ENCODE peak calls at places on chromosomes 16 and 17, in four cellular contexts. B, M, L and R are unnamed samples.

GRCh38 chr16:11315499-11315898 is 29.8 kb upstream of the RMI2 start:
- DNase-seq in B (peak), M (no peak), L (peak), R (no peak)

GRCh38 chr17:42819939-42820535 is 4.0 kb downstream of the BECN1 start:
- DNase-seq in B (peak), M (peak), L (peak), R (peak)

GRCh38 chr16:89364603-89365002 is 125.8 kb downstream of the ANKRD11 start:
- DNase-seq in B (no peak), M (no peak), L (peak), R (no peak)

GRCh38 chr16:61014869-61015268 is 1021.4 kb downstream of the CDH8 start:
- DNase-seq in B (peak), M (no peak), L (no peak), R (no peak)

GRCh38 chr17:81341347-81342061 is 46.4 kb upstream of the SLC38A10 start:
- DNase-seq in B (no peak), M (no peak), L (no peak), R (no peak)

GRCh38 chr16:78695371-78695770 is 595.9 kb downstream of the WWOX start:
- DNase-seq in B (no peak), M (no peak), L (no peak), R (no peak)

GRCh38 chr16:64238576-64238975 is 883.3 kb downstream of the CDH11 start:
- DNase-seq in B (no peak), M (peak), L (peak), R (no peak)

GRCh38 chr17:19569785-19570496 is 36.3 kb downstream of the SLC47A1 start:
- DNase-seq in B (no peak), M (peak), L (no peak), R (no peak)

GRCh38 chr16:28052274-28053128 is 11.0 kb downstream of the GSG1L start:
- DNase-seq in B (no peak), M (no peak), L (no peak), R (no peak)

GRCh38 chr17:15109608-15110007 is 155.5 kb downstream of the PMP22 start:
- DNase-seq in B (no peak), M (no peak), L (no peak), R (no peak)

GRCh38 chr16:17261197-17261858 is 209.4 kb downstream of the XYLT1 start:
- DNase-seq in B (no peak), M (no peak), L (no peak), R (peak)

GRCh38 chr16:66926171-66926570 is 836 bp upstream of the RRAD start:
- DNase-seq in B (no peak), M (no peak), L (no peak), R (no peak)

GRCh38 chr17:80833952-80834895 is 157.4 kb upstream of the CHMP6 start:
- DNase-seq in B (no peak), M (no peak), L (peak), R (no peak)

GRCh38 chr17:55285340-55286301 is 20.9 kb downstream of the HLF start:
- DNase-seq in B (no peak), M (peak), L (peak), R (no peak)

GRCh38 chr17:2450016-2450650 is 49.3 kb upstream of the MNT start:
- DNase-seq in B (no peak), M (no peak), L (no peak), R (no peak)

GRCh38 chr17:7232114-7232513 is 2.2 kb downstream of the DVL2 start:
- DNase-seq in B (no peak), M (no peak), L (no peak), R (no peak)

GRCh38 chr17:21353326-21354010 is 22.7 kb upstream of the KCNJ12 start:
- DNase-seq in B (no peak), M (no peak), L (peak), R (no peak)

GRCh38 chr17:68762911-68763310 is 161.7 kb upstream of the FAM20A start:
- DNase-seq in B (no peak), M (no peak), L (no peak), R (no peak)

GRCh38 chr17:72590382-72590781 is 469.6 kb downstream of the SOX9 start:
- DNase-seq in B (no peak), M (peak), L (peak), R (no peak)

GRCh38 chr17:65388911-65389310 is 172.5 kb downstream of the AXIN2 start:
- DNase-seq in B (no peak), M (no peak), L (no peak), R (no peak)

GRCh38 chr16:66211651-66212050 is 154.8 kb upstream of the CDH5 start:
- DNase-seq in B (no peak), M (no peak), L (no peak), R (no peak)

GRCh38 chr17:320139-320538 is 32.5 kb downstream of the RPH3AL start:
- DNase-seq in B (no peak), M (no peak), L (no peak), R (no peak)

GRCh38 chr16:56961851-56962281 is at the start of gene CETP:
- DNase-seq in B (no peak), M (no peak), L (no peak), R (no peak)

GRCh38 chr17:43006639-43007551 is at the start of gene IFI35:
- DNase-seq in B (peak), M (peak), L (peak), R (peak)

GRCh38 chr17:78387982-78388941 is 9.8 kb downstream of the PGS1 start:
- DNase-seq in B (no peak), M (no peak), L (no peak), R (peak)

DNA sequence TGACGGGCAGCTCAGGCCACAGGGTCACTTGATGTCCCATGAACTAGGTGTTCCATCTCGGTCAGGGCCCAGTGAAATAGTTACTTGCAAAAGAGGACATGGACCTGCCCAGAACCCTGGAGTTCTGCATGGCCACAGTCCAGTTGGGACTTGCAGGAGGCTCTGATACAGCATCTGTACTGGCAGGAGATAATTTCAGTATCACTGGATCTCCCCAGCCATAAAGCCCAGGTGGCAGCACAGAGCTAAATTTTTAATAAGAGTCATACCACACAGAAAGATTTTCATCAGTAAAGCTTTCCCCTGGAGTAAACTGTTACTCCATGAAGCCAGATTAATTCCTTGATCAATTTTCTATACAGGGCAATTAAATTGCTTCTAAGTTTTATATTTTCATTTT is 18.0 kb upstream of the SLC16A5 start:
- DNase-seq in B (no peak), M (peak), L (peak), R (no peak)
- TF ChIP-seq CTCF in B (no peak), M (peak), L (peak), R (peak)

GRCh38 chr16:86067936-86068335 is 169.0 kb downstream of the IRF8 start:
- DNase-seq in B (no peak), M (no peak), L (no peak), R (no peak)

GRCh38 chr16:86069736-86070298 is 170.9 kb downstream of the IRF8 start:
- DNase-seq in B (no peak), M (no peak), L (no peak), R (no peak)

GRCh38 chr16:86067516-86067915 is 168.6 kb downstream of the IRF8 start:
- DNase-seq in B (no peak), M (no peak), L (no peak), R (no peak)

GRCh38 chr16:86070511-86070910 is 171.5 kb downstream of the IRF8 start:
- DNase-seq in B (no peak), M (no peak), L (no peak), R (no peak)

GRCh38 chr16:86068722-86069121 is 169.8 kb downstream of the IRF8 start:
- DNase-seq in B (no peak), M (no peak), L (no peak), R (no peak)
- TF ChIP-seq CTCF in B (no peak), M (no peak), L (no peak), R (no peak)

DNA sequence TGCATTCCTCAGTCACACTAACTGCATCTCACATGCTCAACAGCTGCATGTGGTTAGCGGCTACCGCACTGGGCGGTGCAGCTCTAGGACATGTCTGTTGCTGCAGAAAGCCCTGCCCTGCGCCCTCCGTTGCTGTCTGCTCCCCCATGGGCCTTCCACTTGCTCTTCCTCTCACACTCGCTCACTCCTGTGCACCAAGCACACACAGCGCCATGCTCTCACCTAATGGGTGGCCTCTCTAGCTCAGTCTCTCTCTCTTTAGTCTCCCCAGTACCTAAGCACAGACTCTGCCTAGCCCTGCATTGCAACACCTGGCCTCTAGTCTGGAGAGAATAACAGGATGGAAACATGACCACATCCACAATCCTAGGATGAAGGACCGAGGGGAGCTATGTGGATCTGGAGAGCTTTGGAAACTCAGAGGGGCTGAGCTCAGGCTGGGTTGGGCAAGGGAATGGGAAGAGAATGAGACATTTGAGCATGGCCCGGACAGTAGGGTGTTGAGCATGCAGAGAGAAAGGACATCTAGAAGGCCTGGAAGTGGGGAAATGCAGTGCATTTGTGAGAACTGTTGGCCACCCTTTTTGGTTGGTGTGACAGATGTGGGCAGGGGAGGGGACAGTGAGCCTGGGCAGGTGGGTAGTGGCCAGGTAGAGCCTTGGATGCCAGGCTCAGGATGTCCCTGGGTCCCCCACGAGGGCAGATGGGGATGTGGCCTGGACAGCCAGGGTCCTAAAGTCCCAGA is 16.0 kb downstream of the SGCA start:
- DNase-seq in B (no peak), M (no peak), L (peak), R (no peak)
- TF ChIP-seq CTCF in B (no peak), M (no peak), L (no peak), R (no peak)

GRCh38 chr17:37842401-37842800 is 81.8 kb upstream of the TBC1D3K start:
- DNase-seq in B (no peak), M (no peak), L (no peak), R (no peak)

GRCh38 chr17:37847811-37848331 is 76.3 kb upstream of the TBC1D3K start:
- DNase-seq in B (no peak), M (no peak), L (no peak), R (peak)

GRCh38 chr17:37844158-37844976 is 79.8 kb upstream of the TBC1D3K start:
- DNase-seq in B (peak), M (peak), L (peak), R (peak)

GRCh38 chr17:37847102-37847501 is 77.1 kb upstream of the TBC1D3K start:
- DNase-seq in B (no peak), M (no peak), L (no peak), R (no peak)

GRCh38 chr17:37844977-37845293 is 79.3 kb upstream of the TBC1D3K start:
- DNase-seq in B (no peak), M (no peak), L (no peak), R (no peak)
- TF ChIP-seq CTCF in B (no peak), M (no peak), L (no peak), R (no peak)

GRCh38 chr17:50218771-50219315 is 17.4 kb upstream of the COL1A1 start:
- DNase-seq in B (no peak), M (peak), L (peak), R (peak)

GRCh38 chr17:50221500-50222480 is 20.4 kb upstream of the COL1A1 start:
- DNase-seq in B (no peak), M (peak), L (peak), R (peak)

GRCh38 chr17:50219345-50219744 is 17.9 kb upstream of the COL1A1 start:
- DNase-seq in B (no peak), M (peak), L (peak), R (peak)

GRCh38 chr17:50219939-50220465 is 18.6 kb upstream of the COL1A1 start:
- DNase-seq in B (no peak), M (no peak), L (peak), R (no peak)

DNA sequence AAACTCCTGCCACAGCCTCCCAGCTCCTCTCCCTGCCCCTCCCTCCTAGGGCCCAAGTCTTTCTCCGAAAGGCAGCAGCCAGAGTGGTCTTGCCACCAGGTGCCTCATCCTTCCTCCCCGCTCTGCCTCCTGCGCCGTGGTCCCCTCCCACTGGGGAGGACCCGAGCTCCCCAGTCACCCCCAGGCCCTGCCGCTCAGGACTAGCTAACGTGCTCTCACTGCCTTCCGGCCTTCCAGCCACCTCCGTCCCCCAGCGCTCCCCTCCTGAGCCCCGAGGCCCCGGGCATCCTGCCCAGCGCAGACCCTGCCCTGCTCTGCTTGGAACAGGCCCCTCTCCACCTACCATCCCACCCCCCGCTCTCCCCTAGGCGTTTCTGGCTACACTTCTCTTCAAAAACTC is 19.4 kb upstream of the COL1A1 start:
- DNase-seq in B (no peak), M (no peak), L (no peak), R (no peak)
- TF ChIP-seq CTCF in B (no peak), M (no peak), L (no peak), R (no peak)

DNA sequence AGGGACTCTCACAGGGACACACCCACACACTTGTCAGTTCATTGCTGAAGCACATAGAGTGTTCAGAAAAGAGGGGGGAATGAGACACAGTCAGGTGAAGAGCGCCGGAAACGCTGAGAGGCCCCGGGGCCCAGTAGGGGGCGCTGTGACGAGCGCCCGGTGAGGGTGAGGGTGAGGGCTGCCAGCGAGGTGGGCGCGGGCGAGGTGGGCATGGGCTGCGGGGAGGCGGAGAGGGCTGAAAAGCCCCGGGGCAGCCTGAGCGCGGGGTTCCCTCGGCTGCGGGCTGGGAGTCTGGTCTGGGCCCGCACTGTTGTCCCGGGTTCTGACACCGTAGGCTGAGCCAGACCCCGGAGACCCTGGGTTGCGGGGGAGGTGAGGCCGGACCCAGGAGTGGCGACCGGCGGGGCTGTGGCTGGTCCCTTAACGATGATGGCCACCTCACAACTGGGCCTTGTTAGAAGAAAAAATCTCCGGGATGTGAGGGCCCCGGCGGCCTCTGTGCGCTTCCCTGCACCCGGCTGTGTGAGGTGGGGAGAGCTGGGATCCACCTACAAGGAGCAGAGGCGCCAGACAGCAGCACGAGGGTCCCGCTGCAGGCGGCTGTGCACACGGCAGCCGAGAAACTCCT is 91.4 kb downstream of the C16orf78 start:
- DNase-seq in B (peak), M (no peak), L (no peak), R (peak)
- TF ChIP-seq CTCF in B (peak), M (peak), L (peak), R (peak)

DNA sequence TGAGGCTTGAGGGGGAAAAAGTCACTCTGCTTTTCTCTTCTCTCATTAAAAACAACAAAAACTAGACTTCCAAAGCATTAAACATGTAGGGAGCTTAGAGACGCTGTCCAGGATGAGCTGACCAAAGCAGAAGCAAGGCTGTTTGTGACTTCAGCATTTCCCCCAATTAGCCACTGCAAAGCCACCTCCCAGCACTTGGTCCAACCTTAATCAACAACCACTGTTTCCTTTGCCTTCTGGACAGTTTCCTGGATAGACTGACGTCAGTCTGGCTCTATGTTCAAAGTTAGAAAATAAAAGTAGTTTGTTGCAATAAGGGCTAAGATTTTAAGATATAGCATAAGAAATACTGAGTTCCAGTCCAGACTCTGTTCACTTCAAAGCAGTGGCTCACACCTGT is 3.1 kb downstream of the TMEM231 start:
- DNase-seq in B (no peak), M (no peak), L (no peak), R (no peak)
- TF ChIP-seq CTCF in B (no peak), M (no peak), L (no peak), R (no peak)

DNA sequence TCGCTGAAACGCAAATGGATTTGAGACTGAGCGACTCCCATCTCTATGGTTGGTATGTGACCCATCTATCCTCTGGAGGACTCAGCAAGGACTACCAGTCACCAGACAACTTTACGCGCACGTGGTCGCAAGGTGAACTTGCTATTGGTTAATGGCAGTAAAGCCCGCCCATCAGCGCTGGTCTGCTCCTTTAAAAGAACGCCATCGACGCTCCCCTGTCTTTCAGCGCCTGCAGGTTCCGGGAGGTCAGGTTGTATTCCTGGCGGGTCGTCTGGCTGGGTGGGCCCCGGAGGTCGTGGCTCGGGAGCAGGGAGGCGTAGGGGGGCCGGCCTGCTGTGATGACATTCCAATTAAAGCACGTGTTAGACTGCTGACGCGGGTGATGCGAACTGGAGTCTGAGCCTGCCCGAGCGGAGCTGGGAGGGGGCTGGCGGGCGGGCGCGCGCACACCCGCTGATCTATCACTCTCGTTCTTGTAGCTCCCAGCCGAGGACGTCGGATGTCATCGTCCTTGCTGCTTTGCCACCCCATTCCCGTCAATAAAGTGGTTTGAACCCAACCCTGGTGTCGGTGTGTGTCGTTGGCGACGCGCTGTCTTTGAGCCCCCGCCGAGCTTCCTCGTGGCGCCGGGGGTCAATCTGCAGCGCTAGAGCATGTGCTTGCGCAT is 15.9 kb upstream of the ERN1 start:
- DNase-seq in B (peak), M (peak), L (peak), R (peak)
- TF ChIP-seq CTCF in B (no peak), M (no peak), L (no peak), R (no peak)

GRCh38 chr17:4101127-4101798 is 41.6 kb downstream of the ZZEF1 start:
- DNase-seq in B (no peak), M (no peak), L (peak), R (peak)
- TF ChIP-seq CTCF in B (no peak), M (no peak), L (no peak), R (no peak)

GRCh38 chr16:59341368-59341767 is 607.3 kb upstream of the GOT2 start:
- DNase-seq in B (no peak), M (no peak), L (no peak), R (no peak)
- TF ChIP-seq CTCF in B (no peak), M (no peak), L (no peak), R (no peak)